ENCODE peak calls at places on chromosomes 16 and 17, in seven cellular contexts. D is NCI-H460; A is iris pigment epithelial cell; M is putamen; E is activated CD8-positive, alpha-beta memory T cell treated with anti-CD3 and anti-CD28 coated beads for 48 hours; Y is stimulated activated CD4-positive, alpha-beta T cell treated with anti-CD3 and anti-CD28 coated beads, Interleukin-15, amount 100 ng/mL, for 1 hour; N is cardiac fibroblast. B is an unnamed sample.

GRCh38 chr17:49342575-49342936 is 19.5 kb downstream of the ZNF652 start:
- DNase-seq in D (no peak), A (no peak), M (no peak), E (no peak), Y (no peak), N (peak), B (no peak)

GRCh38 chr16:3135120-3135715 is 389 bp downstream of the ZNF213 start:
- DNase-seq in D (no peak), A (peak), M (no peak), E (no peak), Y (no peak), N (no peak), B (no peak)

GRCh38 chr17:68381076-68381900 is 76.0 kb downstream of the WIPI1 start:
- DNase-seq in D (peak), A (peak), M (no peak), E (no peak), Y (no peak), N (peak), B (no peak)

GRCh38 chr16:69201291-69201690 is 14.3 kb downstream of the SNTB2 start:
- DNase-seq in D (no peak), A (no peak), M (no peak), E (no peak), Y (no peak), N (no peak), B (no peak)

GRCh38 chr16:87431926-87432325 is 39.8 kb downstream of the MAP1LC3B start:
- DNase-seq in D (no peak), A (peak), M (no peak), E (no peak), Y (no peak), N (peak), B (no peak)

GRCh38 chr17:74185786-74186185 is 17.7 kb upstream of the RPL38 start:
- DNase-seq in D (no peak), A (no peak), M (no peak), E (no peak), Y (no peak), N (no peak), B (no peak)

GRCh38 chr17:82272495-82273326 is 789 bp downstream of the CSNK1D start:
- DNase-seq in D (no peak), A (no peak), M (no peak), E (no peak), Y (no peak), N (no peak), B (peak)

GRCh38 chr16:66372078-66372897 is 5.8 kb downstream of the CDH5 start:
- DNase-seq in D (no peak), A (no peak), M (no peak), E (no peak), Y (no peak), N (no peak), B (no peak)

GRCh38 chr16:425740-426114 is 278 bp downstream of the RAB11FIP3 start:
- DNase-seq in D (no peak), A (no peak), M (no peak), E (no peak), Y (no peak), N (no peak), B (peak)

GRCh38 chr17:75697651-75698291 is 23.5 kb upstream of the ITGB4 start:
- DNase-seq in D (no peak), A (no peak), M (peak), E (no peak), Y (no peak), N (no peak), B (no peak)

GRCh38 chr16:59320657-59321056 is 586.5 kb upstream of the GOT2 start:
- DNase-seq in D (no peak), A (no peak), M (no peak), E (no peak), Y (no peak), N (no peak), B (no peak)

GRCh38 chr17:7466644-7467341 is 12.6 kb downstream of the ZBTB4 start:
- DNase-seq in D (no peak), A (peak), M (no peak), E (no peak), Y (no peak), N (peak), B (no peak)

GRCh38 chr17:27985736-27986394 is 56.6 kb upstream of the NLK start:
- DNase-seq in D (no peak), A (no peak), M (no peak), E (no peak), Y (no peak), N (no peak), B (no peak)

GRCh38 chr16:51237207-51237606 is 86.1 kb upstream of the SALL1 start:
- DNase-seq in D (no peak), A (no peak), M (no peak), E (no peak), Y (no peak), N (no peak), B (no peak)

GRCh38 chr16:79381552-79382042 is 218.9 kb downstream of the MAF start:
- DNase-seq in D (no peak), A (no peak), M (no peak), E (no peak), Y (no peak), N (no peak), B (no peak)

GRCh38 chr17:14297161-14297851 is 3.6 kb upstream of the HS3ST3B1 start:
- DNase-seq in D (no peak), A (peak), M (no peak), E (no peak), Y (no peak), N (peak), B (peak)

GRCh38 chr17:2904135-2904534 is 107.9 kb downstream of the RAP1GAP2 start:
- DNase-seq in D (no peak), A (no peak), M (peak), E (no peak), Y (no peak), N (peak), B (no peak)

GRCh38 chr16:30149250-30149885 is 26.3 kb upstream of the MAPK3 start:
- DNase-seq in D (no peak), A (no peak), M (no peak), E (no peak), Y (no peak), N (no peak), B (no peak)

GRCh38 chr16:760065-760464 is 469 bp upstream of the MSLN start:
- DNase-seq in D (no peak), A (no peak), M (no peak), E (no peak), Y (no peak), N (no peak), B (no peak)

GRCh38 chr17:38341035-38341721 is 2.6 kb downstream of the GPR179 start:
- DNase-seq in D (no peak), A (no peak), M (peak), E (no peak), Y (no peak), N (peak), B (peak)

GRCh38 chr17:48074322-48075054 is 26.3 kb downstream of the NFE2L1 start:
- DNase-seq in D (peak), A (peak), M (peak), E (no peak), Y (peak), N (peak), B (peak)

GRCh38 chr17:5418858-5419355 is 555 bp downstream of the NUP88 start:
- DNase-seq in D (no peak), A (peak), M (peak), E (no peak), Y (peak), N (peak), B (no peak)

GRCh38 chr17:49978501-49978900 is 9.5 kb downstream of the DLX4 start:
- DNase-seq in D (no peak), A (no peak), M (no peak), E (no peak), Y (no peak), N (no peak), B (no peak)

GRCh38 chr17:9676084-9676483 is 30.8 kb downstream of the USP43 start:
- DNase-seq in D (peak), A (no peak), M (no peak), E (no peak), Y (no peak), N (no peak), B (no peak)

GRCh38 chr17:75864448-75864871 is 9.3 kb upstream of the WBP2 start:
- DNase-seq in D (no peak), A (peak), M (no peak), E (no peak), Y (no peak), N (peak), B (no peak)

GRCh38 chr16:84308120-84308519 is 13.4 kb downstream of the WFDC1 start:
- DNase-seq in D (peak), A (peak), M (no peak), E (no peak), Y (no peak), N (peak), B (peak)

GRCh38 chr16:59170065-59170712 is 436.1 kb upstream of the GOT2 start:
- DNase-seq in D (no peak), A (no peak), M (no peak), E (no peak), Y (no peak), N (no peak), B (no peak)

GRCh38 chr17:80029235-80029974 is 6.3 kb downstream of the TBC1D16 start:
- DNase-seq in D (no peak), A (peak), M (no peak), E (no peak), Y (no peak), N (peak), B (no peak)

GRCh38 chr17:76196675-76197074 is 43.6 kb downstream of the RNF157 start:
- DNase-seq in D (no peak), A (peak), M (no peak), E (no peak), Y (no peak), N (peak), B (no peak)

GRCh38 chr17:11548398-11548797 is 49.9 kb upstream of the DNAH9 start:
- DNase-seq in D (no peak), A (no peak), M (no peak), E (no peak), Y (no peak), N (no peak), B (no peak)

GRCh38 chr17:73203135-73203787 is 10.4 kb downstream of the COG1 start:
- DNase-seq in D (no peak), A (peak), M (no peak), E (no peak), Y (no peak), N (peak), B (no peak)

GRCh38 chr16:51888021-51888420 is 658.9 kb downstream of the TOX3 start:
- DNase-seq in D (no peak), A (peak), M (no peak), E (no peak), Y (no peak), N (no peak), B (no peak)

GRCh38 chr17:28346199-28346580 is 10.6 kb downstream of the TNFAIP1 start:
- DNase-seq in D (no peak), A (no peak), M (no peak), E (no peak), Y (no peak), N (no peak), B (no peak)

GRCh38 chr16:86531193-86531550 is 20.8 kb downstream of the FOXF1 start:
- DNase-seq in D (no peak), A (peak), M (peak), E (no peak), Y (no peak), N (peak), B (no peak)

GRCh38 chr17:35809855-35810461 is 674 bp downstream of the TAF15 start:
- DNase-seq in D (no peak), A (peak), M (peak), E (no peak), Y (no peak), N (peak), B (no peak)

GRCh38 chr17:12402963-12403622 is 262.6 kb upstream of the MYOCD start:
- DNase-seq in D (no peak), A (peak), M (no peak), E (no peak), Y (no peak), N (peak), B (no peak)

GRCh38 chr16:4869147-4869790 is 22.0 kb downstream of the UBN1 start:
- DNase-seq in D (no peak), A (no peak), M (no peak), E (no peak), Y (no peak), N (no peak), B (no peak)

GRCh38 chr17:43219746-43220380 is 8.2 kb downstream of the TMEM106A start:
- DNase-seq in D (no peak), A (no peak), M (no peak), E (no peak), Y (no peak), N (no peak), B (no peak)

GRCh38 chr16:69443809-69444611 is 19.6 kb downstream of the CYB5B start:
- DNase-seq in D (peak), A (peak), M (peak), E (no peak), Y (no peak), N (peak), B (no peak)

GRCh38 chr16:65624696-65625095 is 502.8 kb upstream of the CDH11 start:
- DNase-seq in D (no peak), A (peak), M (no peak), E (no peak), Y (no peak), N (peak), B (no peak)